ENCODE peak calls at places on chromosomes 2 and 18, in six cellular contexts. S is HTR-8/SVneo; F is stimulated activated CD4-positive, alpha-beta T cell treated with anti-CD3 and anti-CD28 coated beads, Interleukin-12 subunit alpha, Interleukin-12 subunit beta, amount 100 ng/mL, for 4 hours; E is Ammon's horn; X is NCI-H1105 treated with DMSO at 0.1 percent for 48 hours; A is central memory CD4-positive, alpha-beta T cell. G is an unnamed sample.

GRCh38 chr2:166926657-166927056 is 38.4 kb downstream of the XIRP2 start:
- DNase-seq in A (no peak), E (no peak), S (no peak), X (no peak), F (no peak), G (no peak)

GRCh38 chr2:152459116-152459515 is 124.1 kb downstream of the FMNL2 start:
- DNase-seq in E (no peak), F (no peak), S (no peak), A (no peak), X (no peak), G (no peak)

GRCh38 chr2:8447610-8448221 is 234.1 kb upstream of the ID2 start:
- DNase-seq in F (no peak), A (no peak), S (peak; percentile 31), X (no peak), E (no peak), G (no peak)

GRCh38 chr2:222802502-222803196 is 58.2 kb upstream of the ACSL3 start:
- DNase-seq in S (no peak), X (no peak), A (no peak), E (peak; percentile 36), F (no peak), G (no peak)

GRCh38 chr2:108594982-108595464 is 60.8 kb downstream of the LIMS1 start:
- DNase-seq in X (no peak), F (no peak), S (peak; percentile 59), A (no peak), E (no peak), G (no peak)

GRCh38 chr2:148020036-148020357 is 540 bp downstream of the ORC4 start:
- DNase-seq in A (no peak), X (no peak), F (no peak), S (peak; percentile 3), E (no peak), G (no peak)

GRCh38 chr18:72672364-72673151 is 128.4 kb upstream of the CBLN2 start:
- DNase-seq in A (no peak), F (no peak), X (peak; percentile 56), S (no peak), E (peak; percentile 27), G (no peak)

GRCh38 chr18:46343456-46343855 is 239.3 kb downstream of the HAUS1 start:
- DNase-seq in A (no peak), X (no peak), S (no peak), E (no peak), F (no peak), G (no peak)

GRCh38 chr2:177625744-177626655 is 233.4 kb downstream of the AGPS start:
- DNase-seq in F (no peak), E (no peak), A (no peak), X (peak; percentile 74), S (no peak), G (no peak)

GRCh38 chr2:42928692-42929576 is 136.6 kb upstream of the HAAO start:
- DNase-seq in A (no peak), X (no peak), E (no peak), F (no peak), S (no peak), G (no peak)

GRCh38 chr18:28626757-28627156 is 449.8 kb upstream of the CDH2 start:
- DNase-seq in A (no peak), S (no peak), E (no peak), X (no peak), F (no peak), G (no peak)

GRCh38 chr2:30605184-30605583 is 158.1 kb downstream of the LCLAT1 start:
- DNase-seq in F (no peak), S (no peak), X (no peak), E (no peak), A (no peak), G (no peak)

GRCh38 chr2:149001496-149001895 is 37.0 kb upstream of the LYPD6B start:
- DNase-seq in E (no peak), F (no peak), S (no peak), A (no peak), X (no peak), G (no peak)

GRCh38 chr18:57121542-57122112 is 25.3 kb upstream of the BOD1L2 start:
- DNase-seq in X (no peak), A (no peak), E (no peak), S (no peak), F (no peak), G (no peak)

GRCh38 chr2:216023055-216023648 is 9.8 kb upstream of the MREG start:
- DNase-seq in F (peak; percentile 37), S (peak; percentile 59), A (peak; percentile 26), E (peak; percentile 63), X (peak; percentile 28), G (no peak)

GRCh38 chr2:8796315-8796848 is 41.0 kb downstream of the KIDINS220 start:
- DNase-seq in E (no peak), F (no peak), X (no peak), S (no peak), A (no peak), G (no peak)

G was measured in GM18507.